ENCODE peak calls at places on chromosomes 3 and 15, in six cellular contexts. D is A549, G is HepG2, M is GM12878, A is NB4, I is endothelial cell of umbilical vein. Q is an unnamed sample.

GRCh38 chr3:183878071-183878470 is 6.6 kb downstream of the PARL start:
- DNase-seq in D (no peak), G (no peak), M (no peak), A (peak), I (no peak), Q (peak)

GRCh38 chr3:31117854-31118253 is 223.4 kb upstream of the GADL1 start:
- DNase-seq in D (no peak), G (no peak), M (no peak), A (no peak), I (no peak), Q (no peak)

GRCh38 chr15:62886431-62887071 is 156.0 kb upstream of the TPM1 start:
- DNase-seq in D (peak), G (peak), M (no peak), A (no peak), I (peak), Q (no peak)

GRCh38 chr3:74370342-74370741 is 244.1 kb downstream of the CNTN3 start:
- DNase-seq in D (no peak), G (no peak), M (no peak), A (no peak), I (no peak), Q (no peak)

GRCh38 chr3:129663045-129663446 is 56.6 kb upstream of the PLXND1 start:
- DNase-seq in D (peak), G (peak), M (no peak), A (no peak), I (no peak), Q (no peak)

GRCh38 chr3:186216903-186217819 is 108.3 kb upstream of the ETV5 start:
- DNase-seq in D (no peak), G (no peak), M (no peak), A (no peak), I (no peak), Q (no peak)

GRCh38 chr3:66588340-66588847 is 87.6 kb upstream of the LRIG1 start:
- DNase-seq in D (no peak), G (peak), M (no peak), A (no peak), I (no peak), Q (no peak)

GRCh38 chr3:24185738-24186384 is 240.8 kb downstream of the NR1D2 start:
- DNase-seq in D (peak), G (peak), M (no peak), A (peak), I (peak), Q (peak)

GRCh38 chr3:84772841-84773240 is 185.9 kb upstream of the CADM2 start:
- DNase-seq in D (no peak), G (peak), M (no peak), A (no peak), I (no peak), Q (no peak)

GRCh38 chr15:36571301-36571700 is 8.1 kb upstream of the CDIN1 start:
- DNase-seq in D (no peak), G (no peak), M (no peak), A (no peak), I (no peak), Q (no peak)

GRCh38 chr3:124841517-124841916 is 45.6 kb downstream of the ITGB5 start:
- DNase-seq in D (no peak), G (no peak), M (no peak), A (no peak), I (no peak), Q (no peak)

GRCh38 chr3:54870423-54870822 is 57.4 kb downstream of the LRTM1 start:
- DNase-seq in D (peak), G (peak), M (no peak), A (peak), I (no peak), Q (peak)

GRCh38 chr3:31532587-31533168 is at the start of gene STT3B:
- DNase-seq in D (peak), G (peak), M (peak), A (peak), I (no peak), Q (peak)

GRCh38 chr3:188431553-188431952 is 277.6 kb downstream of the LPP start:
- DNase-seq in D (peak), G (no peak), M (no peak), A (peak), I (peak), Q (no peak)

GRCh38 chr3:157393076-157393475 is 43.6 kb upstream of the PTX3 start:
- DNase-seq in D (no peak), G (no peak), M (no peak), A (no peak), I (no peak), Q (no peak)

GRCh38 chr15:82968066-82968465 is 15.5 kb upstream of the HOMER2 start:
- DNase-seq in D (no peak), G (no peak), M (no peak), A (peak), I (no peak), Q (no peak)

GRCh38 chr15:66251790-66252355 is 1.7 kb downstream of the MEGF11 start:
- DNase-seq in D (no peak), G (no peak), M (no peak), A (peak), I (no peak), Q (no peak)

GRCh38 chr3:195613468-195614069 is 29.8 kb upstream of the APOD start:
- DNase-seq in D (no peak), G (no peak), M (no peak), A (no peak), I (no peak), Q (no peak)

GRCh38 chr3:126746395-126747177 is 42.5 kb downstream of the CHCHD6 start:
- DNase-seq in D (peak), G (peak), M (no peak), A (peak), I (peak), Q (peak)

GRCh38 chr3:122975163-122975923 is 52.2 kb downstream of the SEMA5B start:
- DNase-seq in D (no peak), G (no peak), M (no peak), A (peak), I (no peak), Q (no peak)

DNA sequence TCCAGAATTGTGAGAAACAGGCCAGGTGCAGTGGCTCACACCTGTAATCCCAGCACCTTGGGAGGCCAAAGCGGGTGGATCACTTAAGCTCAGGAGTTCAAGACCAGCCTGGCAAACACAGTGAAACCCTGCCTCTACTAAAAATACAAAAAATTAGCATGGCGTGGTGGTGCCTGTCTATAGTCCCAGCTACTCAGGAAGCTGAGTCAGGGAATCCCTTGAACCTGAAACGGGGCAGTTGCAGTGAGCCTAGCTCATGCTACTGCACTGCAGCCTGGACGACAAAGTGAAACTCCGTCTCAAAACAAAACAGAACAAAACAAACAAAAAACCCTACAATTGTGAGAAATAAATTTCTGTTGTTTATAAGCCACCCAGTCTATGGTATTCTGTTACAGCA is 94.7 kb downstream of the PIK3CB start:
- DNase-seq in D (no peak), G (no peak), M (no peak), A (no peak), I (no peak), Q (no peak)
- TF ChIP-seq MYC in D (no peak), G (no peak), M (no peak), A (no peak), I (no peak), Q (no peak)

GRCh38 chr3:27559381-27559780 is 75.2 kb upstream of the SLC4A7 start:
- DNase-seq in D (no peak), G (no peak), M (no peak), A (no peak), I (no peak), Q (no peak)

GRCh38 chr3:27554706-27555105 is 70.5 kb upstream of the SLC4A7 start:
- DNase-seq in D (no peak), G (no peak), M (no peak), A (peak), I (no peak), Q (no peak)

GRCh38 chr3:27557411-27557810 is 73.2 kb upstream of the SLC4A7 start:
- DNase-seq in D (no peak), G (no peak), M (no peak), A (no peak), I (no peak), Q (no peak)

GRCh38 chr3:27553868-27554540 is 69.8 kb upstream of the SLC4A7 start:
- DNase-seq in D (peak), G (no peak), M (no peak), A (no peak), I (peak), Q (no peak)

DNA sequence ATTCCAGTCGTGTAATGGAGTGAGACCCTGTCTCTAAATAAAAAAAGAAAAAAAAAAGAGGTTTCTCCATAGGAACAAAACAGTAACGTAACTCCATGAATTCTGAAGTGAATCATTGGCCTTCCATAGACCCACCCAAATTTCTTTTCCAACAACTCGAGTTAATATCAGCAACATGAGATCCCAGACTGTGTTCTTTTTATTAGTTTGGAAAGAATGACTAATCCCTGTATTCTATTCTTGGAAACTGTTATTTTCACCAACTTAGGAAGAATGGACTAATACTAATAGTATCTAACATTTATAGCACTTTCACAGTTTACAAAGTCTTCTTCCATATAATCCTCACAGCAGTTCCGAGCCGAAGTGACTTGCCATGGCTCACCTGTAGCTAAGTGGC is 72.7 kb upstream of the SLC4A7 start:
- DNase-seq in D (no peak), G (no peak), M (no peak), A (no peak), I (peak), Q (no peak)
- TF ChIP-seq MYC in D (no peak), G (no peak), M (no peak), A (no peak), I (no peak), Q (no peak)

GRCh38 chr3:40576431-40576830 is 51.7 kb downstream of the ZNF621 start:
- DNase-seq in D (no peak), G (no peak), M (no peak), A (no peak), I (no peak), Q (no peak)

GRCh38 chr3:40572588-40572987 is 47.8 kb downstream of the ZNF621 start:
- DNase-seq in D (no peak), G (no peak), M (no peak), A (no peak), I (no peak), Q (no peak)

GRCh38 chr3:40573985-40574384 is 49.2 kb downstream of the ZNF621 start:
- DNase-seq in D (no peak), G (no peak), M (no peak), A (no peak), I (no peak), Q (no peak)

GRCh38 chr3:40580494-40581091 is 55.8 kb downstream of the ZNF621 start:
- DNase-seq in D (peak), G (peak), M (no peak), A (peak), I (peak), Q (peak)

GRCh38 chr3:40574661-40575060 is 49.9 kb downstream of the ZNF621 start:
- DNase-seq in D (no peak), G (no peak), M (no peak), A (no peak), I (no peak), Q (peak)
- TF ChIP-seq MYC in D (no peak), G (no peak), M (no peak), A (no peak), I (no peak), Q (no peak)

DNA sequence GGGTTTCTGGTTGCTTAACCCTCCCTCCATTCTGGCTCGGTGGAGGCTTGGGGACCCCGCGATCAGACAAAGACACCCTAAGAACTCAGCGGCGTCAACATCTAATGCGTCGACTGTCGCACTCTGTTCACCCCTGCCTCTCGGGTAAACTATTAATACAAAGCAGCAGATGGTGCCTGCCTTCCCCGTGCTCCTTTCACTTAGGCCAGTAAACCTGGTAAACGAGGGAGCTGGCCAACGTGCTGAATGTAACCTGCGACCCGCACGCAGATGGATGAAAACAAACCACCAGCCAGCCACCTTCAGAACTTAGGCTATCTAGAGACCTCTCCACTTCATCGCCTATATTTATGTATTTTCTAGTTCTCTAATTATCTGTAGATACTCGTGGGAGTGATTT is 848 bp upstream of the CADPS start:
- DNase-seq in D (peak), G (peak), M (no peak), A (peak), I (peak), Q (no peak)
- TF ChIP-seq MYC in D (no peak), G (no peak), M (no peak), A (no peak), I (no peak), Q (no peak)

Q was measured in K562.